ENCODE peak calls at places on chromosomes 5 and 9, in five cellular contexts. One of them, this sample, is unnamed.

GRCh38 chr9:128420060-128420650 is 502 bp upstream of the CERCAM start:
- DNase-seq in Peyer's patch: peak; percentile 84
- DNase-seq in heart right ventricle: peak; percentile 83
- DNase-seq in B cell: peak; percentile 94
- DNase-seq in mesothelial cell of epicardium: peak; percentile 70
- DNase-seq in this sample: peak; percentile 96

GRCh38 chr9:98318834-98319478 is 63.5 kb upstream of the TBC1D2 start:
- DNase-seq in Peyer's patch: no peak
- DNase-seq in heart right ventricle: no peak
- DNase-seq in B cell: no peak
- DNase-seq in mesothelial cell of epicardium: no peak
- DNase-seq in this sample: no peak

GRCh38 chr5:79518718-79519117 is 4.8 kb upstream of the HOMER1 start:
- DNase-seq in Peyer's patch: no peak
- DNase-seq in heart right ventricle: no peak
- DNase-seq in B cell: no peak
- DNase-seq in mesothelial cell of epicardium: no peak
- DNase-seq in this sample: no peak

GRCh38 chr9:137459147-137459600 is at the start of gene NSMF:
- DNase-seq in Peyer's patch: peak; percentile 97
- DNase-seq in heart right ventricle: peak; percentile 96
- DNase-seq in B cell: peak; percentile 100
- DNase-seq in mesothelial cell of epicardium: peak; percentile 98
- DNase-seq in this sample: peak; percentile 100

GRCh38 chr5:157820593-157821252 is 38.2 kb downstream of the CLINT1 start:
- DNase-seq in Peyer's patch: no peak
- DNase-seq in heart right ventricle: no peak
- DNase-seq in B cell: no peak
- DNase-seq in mesothelial cell of epicardium: no peak
- DNase-seq in this sample: peak; percentile 13

GRCh38 chr9:31304576-31304975 is 1079.9 kb upstream of the ACO1 start:
- DNase-seq in Peyer's patch: no peak
- DNase-seq in heart right ventricle: no peak
- DNase-seq in B cell: no peak
- DNase-seq in mesothelial cell of epicardium: no peak
- DNase-seq in this sample: no peak

GRCh38 chr5:170225326-170226137 is 7.3 kb upstream of the C5orf58 start:
- DNase-seq in Peyer's patch: peak; percentile 90
- DNase-seq in heart right ventricle: peak; percentile 58
- DNase-seq in B cell: peak; percentile 51
- DNase-seq in mesothelial cell of epicardium: no peak
- DNase-seq in this sample: peak; percentile 83

GRCh38 chr9:89366711-89367110 is 48.4 kb downstream of the SECISBP2 start:
- DNase-seq in Peyer's patch: peak; percentile 14
- DNase-seq in heart right ventricle: no peak
- DNase-seq in B cell: no peak
- DNase-seq in mesothelial cell of epicardium: no peak
- DNase-seq in this sample: no peak

GRCh38 chr9:132538071-132538470 is 44.3 kb upstream of the BARHL1 start:
- DNase-seq in Peyer's patch: peak; percentile 53
- DNase-seq in heart right ventricle: no peak
- DNase-seq in B cell: no peak
- DNase-seq in mesothelial cell of epicardium: no peak
- DNase-seq in this sample: no peak

GRCh38 chr5:17343675-17344074 is 126.2 kb downstream of the BASP1 start:
- DNase-seq in Peyer's patch: no peak
- DNase-seq in heart right ventricle: no peak
- DNase-seq in B cell: peak; percentile 15
- DNase-seq in mesothelial cell of epicardium: no peak
- DNase-seq in this sample: peak; percentile 61

DNA sequence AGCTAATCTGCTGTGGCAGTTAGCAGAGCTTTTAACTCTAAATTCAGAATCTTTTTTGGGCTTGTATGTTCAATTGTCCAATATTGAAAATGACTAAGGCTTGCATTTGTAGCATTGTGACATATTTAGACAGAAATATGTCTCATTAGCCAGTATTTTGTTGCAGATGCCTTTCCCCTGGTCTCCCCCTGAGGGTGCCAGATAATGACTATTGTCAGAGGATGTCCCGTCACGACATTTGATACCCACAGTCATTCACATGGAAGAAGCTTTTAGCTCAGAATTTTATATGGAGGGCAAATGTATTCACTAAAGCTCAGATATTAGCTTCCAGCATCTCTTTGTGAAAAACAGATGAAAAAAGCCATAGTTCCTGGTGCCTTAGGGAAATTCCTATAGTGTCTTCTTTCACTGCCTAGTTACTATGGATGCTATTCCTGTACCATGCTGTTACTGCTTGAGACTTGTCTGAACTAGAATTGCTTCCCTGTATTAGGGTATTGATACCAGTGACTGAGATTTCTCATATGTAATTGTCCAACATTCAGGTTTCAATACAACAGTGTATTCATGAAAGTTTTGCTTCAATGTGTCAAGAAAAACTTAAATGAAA is 96.2 kb downstream of the CCDC192 start:
- DNase-seq in Peyer's patch: no peak
- DNase-seq in heart right ventricle: no peak
- DNase-seq in B cell: no peak
- DNase-seq in mesothelial cell of epicardium: no peak
- DNase-seq in this sample: no peak
- TF ChIP-seq CTCF in Peyer's patch: no peak
- TF ChIP-seq CTCF in heart right ventricle: no peak
- TF ChIP-seq CTCF in B cell: no peak
- TF ChIP-seq CTCF in mesothelial cell of epicardium: no peak
- TF ChIP-seq CTCF in this sample: no peak

DNA sequence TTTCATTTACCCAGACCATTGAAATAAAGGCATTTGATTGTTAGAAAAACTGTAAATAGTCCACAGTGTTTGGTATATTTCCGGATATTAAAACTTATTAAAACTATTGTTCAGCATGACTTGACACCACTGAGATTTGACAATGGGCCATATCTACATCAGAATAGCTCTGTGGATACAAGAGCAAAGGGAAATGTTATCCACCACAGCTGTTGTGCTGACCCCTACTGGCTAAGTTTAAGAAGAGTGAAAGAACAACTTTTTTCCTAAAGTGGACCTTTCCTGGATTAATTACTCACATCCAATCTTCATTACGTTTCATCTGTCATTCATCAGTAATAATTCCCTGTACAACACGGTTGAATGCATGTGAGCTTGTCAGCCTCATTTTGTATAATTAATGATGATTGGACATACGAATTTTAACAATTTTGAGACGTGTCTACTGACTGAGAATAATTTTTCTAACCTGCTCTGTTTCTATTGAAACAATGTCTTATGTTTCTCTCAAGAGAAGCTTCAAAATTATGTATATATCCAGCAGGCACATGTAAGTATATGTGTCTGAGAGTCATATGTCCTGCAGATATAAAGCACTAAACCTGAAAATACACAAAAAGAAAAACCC is 1952.5 kb downstream of the MAT2B start:
- DNase-seq in Peyer's patch: no peak
- DNase-seq in heart right ventricle: no peak
- DNase-seq in B cell: no peak
- DNase-seq in mesothelial cell of epicardium: no peak
- DNase-seq in this sample: no peak
- TF ChIP-seq CTCF in Peyer's patch: peak; percentile 16
- TF ChIP-seq CTCF in heart right ventricle: peak; percentile 23
- TF ChIP-seq CTCF in B cell: no peak
- TF ChIP-seq CTCF in mesothelial cell of epicardium: peak; percentile 42
- TF ChIP-seq CTCF in this sample: no peak

DNA sequence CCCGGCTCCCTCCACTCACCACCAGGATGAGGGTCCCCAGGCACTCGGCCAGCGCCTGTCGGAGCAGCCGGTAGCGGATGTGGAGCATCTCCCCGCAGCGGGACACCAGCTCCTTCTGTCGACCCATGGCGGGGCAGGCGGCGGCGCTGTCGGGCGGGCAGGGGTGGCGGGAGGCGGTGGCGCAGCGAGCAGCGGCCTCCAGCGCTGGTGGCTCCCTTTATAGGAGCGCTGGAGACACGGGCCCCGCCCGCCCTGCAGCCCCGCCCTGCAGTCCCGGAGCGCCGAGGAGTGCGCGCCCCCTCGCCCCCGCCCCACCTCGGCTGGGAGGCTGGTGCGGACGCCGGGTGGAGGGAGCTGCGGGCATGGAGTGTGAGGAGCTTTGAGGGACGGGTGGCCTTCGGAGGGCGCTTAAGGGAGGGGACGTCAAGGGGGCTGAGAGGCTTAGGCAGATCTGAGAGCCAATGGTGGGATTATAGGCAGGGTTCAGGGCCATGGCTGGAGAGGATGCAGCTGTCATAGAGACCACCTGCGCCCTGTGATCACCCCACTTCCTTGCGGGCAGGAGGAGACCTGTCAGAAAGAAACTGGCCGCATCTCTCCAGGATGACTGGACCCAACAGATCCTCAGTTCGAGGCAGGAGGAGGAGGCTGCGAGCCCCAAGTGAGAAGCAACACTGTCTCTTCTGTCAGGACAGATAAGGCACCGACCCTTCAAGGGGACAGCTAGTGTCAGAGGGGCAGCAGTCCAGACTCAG is at the start of gene AQP3:
- DNase-seq in Peyer's patch: peak; percentile 90
- DNase-seq in heart right ventricle: peak; percentile 74
- DNase-seq in B cell: peak; percentile 82
- DNase-seq in mesothelial cell of epicardium: peak; percentile 45
- DNase-seq in this sample: peak; percentile 74
- TF ChIP-seq CTCF in Peyer's patch: peak; percentile 44
- TF ChIP-seq CTCF in heart right ventricle: peak; percentile 22
- TF ChIP-seq CTCF in B cell: peak; percentile 36
- TF ChIP-seq CTCF in mesothelial cell of epicardium: no peak
- TF ChIP-seq CTCF in this sample: no peak

DNA sequence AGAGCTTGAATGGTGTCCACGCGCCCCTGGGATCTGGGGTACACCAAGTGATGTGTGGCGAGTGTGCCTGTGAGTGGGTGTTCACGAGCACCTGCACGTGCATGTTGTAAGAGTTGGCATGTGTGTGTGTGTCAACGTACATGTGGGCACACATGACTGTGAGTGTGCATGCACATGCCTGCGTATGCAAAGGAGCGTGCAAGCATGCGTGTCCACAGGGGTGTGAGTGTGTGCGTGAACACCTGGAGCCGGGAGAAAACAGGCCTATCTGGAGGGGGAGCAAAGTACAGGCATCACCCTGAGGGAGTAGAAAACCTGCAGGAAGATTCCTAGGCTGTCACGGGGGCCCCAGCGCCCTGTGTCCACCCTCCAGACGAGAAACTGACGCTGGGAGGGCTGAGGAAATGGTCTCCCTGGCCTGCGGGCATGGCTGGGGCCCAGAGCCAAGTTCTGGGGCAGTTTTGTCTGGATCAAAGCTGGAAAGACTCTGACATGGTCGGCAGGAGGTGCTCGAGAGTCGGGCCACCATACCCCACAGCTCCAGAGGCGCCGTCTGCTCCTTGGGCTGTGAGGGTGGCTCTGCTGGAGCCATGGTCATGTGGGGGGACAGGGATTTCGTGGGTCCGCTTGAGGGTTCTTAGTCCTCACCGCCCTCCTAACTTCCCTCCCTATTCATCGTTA is 31.8 kb downstream of the PTGES start:
- DNase-seq in Peyer's patch: no peak
- DNase-seq in heart right ventricle: no peak
- DNase-seq in B cell: no peak
- DNase-seq in mesothelial cell of epicardium: no peak
- DNase-seq in this sample: no peak
- TF ChIP-seq CTCF in Peyer's patch: no peak
- TF ChIP-seq CTCF in heart right ventricle: no peak
- TF ChIP-seq CTCF in B cell: no peak
- TF ChIP-seq CTCF in mesothelial cell of epicardium: no peak
- TF ChIP-seq CTCF in this sample: no peak

DNA sequence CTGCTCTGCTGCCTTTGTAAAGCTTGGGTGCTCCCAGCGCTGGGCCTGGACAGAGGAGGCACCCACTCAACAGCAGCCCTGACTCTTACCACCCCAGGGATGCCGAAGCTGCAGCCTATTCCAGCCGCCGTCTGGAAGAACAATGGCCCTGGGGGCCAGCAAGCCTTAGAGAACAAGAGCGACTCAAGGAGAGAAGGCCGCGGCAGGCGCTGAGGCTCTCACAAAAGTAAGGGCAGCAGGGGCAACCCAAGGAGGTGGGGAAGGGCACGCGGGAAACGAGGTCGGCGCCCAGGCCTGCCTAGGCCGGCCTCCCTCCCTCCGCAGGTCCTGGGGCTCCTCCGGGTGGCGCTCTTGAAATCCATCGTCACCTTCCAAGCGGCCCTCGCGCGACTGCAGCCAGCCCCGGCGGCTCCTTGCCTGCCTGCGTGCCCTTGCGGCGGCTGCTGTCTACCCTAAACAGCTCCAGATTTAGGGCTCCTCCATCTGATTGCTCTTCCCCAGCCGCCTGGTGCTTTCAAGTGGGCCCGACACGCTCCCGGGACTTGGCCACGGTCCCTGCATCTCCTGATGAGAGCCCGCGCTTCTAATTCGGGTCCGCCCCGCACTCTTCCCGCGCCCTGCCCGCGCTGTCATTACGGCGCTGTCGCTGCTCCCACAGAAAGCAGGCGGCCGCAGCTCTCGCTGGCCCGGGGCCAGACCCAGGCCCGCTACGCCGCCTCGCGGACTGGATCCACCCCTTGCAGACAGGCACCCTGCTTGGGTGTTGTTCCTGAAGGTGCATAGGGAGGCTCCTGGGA is 213.3 kb downstream of the SEMA6A start:
- DNase-seq in Peyer's patch: peak; percentile 59
- DNase-seq in heart right ventricle: peak; percentile 78
- DNase-seq in B cell: no peak
- DNase-seq in mesothelial cell of epicardium: peak; percentile 41
- DNase-seq in this sample: no peak
- TF ChIP-seq CTCF in Peyer's patch: peak; percentile 31
- TF ChIP-seq CTCF in heart right ventricle: peak; percentile 37
- TF ChIP-seq CTCF in B cell: no peak
- TF ChIP-seq CTCF in mesothelial cell of epicardium: no peak
- TF ChIP-seq CTCF in this sample: no peak

GRCh38 chr5:74625742-74626241 is 14.7 kb downstream of the ENC1 start:
- DNase-seq in Peyer's patch: no peak
- DNase-seq in heart right ventricle: no peak
- DNase-seq in B cell: no peak
- DNase-seq in mesothelial cell of epicardium: no peak
- DNase-seq in this sample: no peak
- TF ChIP-seq CTCF in Peyer's patch: peak; percentile 4
- TF ChIP-seq CTCF in heart right ventricle: no peak
- TF ChIP-seq CTCF in B cell: no peak
- TF ChIP-seq CTCF in mesothelial cell of epicardium: no peak
- TF ChIP-seq CTCF in this sample: no peak